ENCODE peak calls at places on chromosomes 12 and 14, in six cellular contexts. S is breast epithelium, Q is stomach, H is transverse colon, C is spleen, L is K562. O is an unnamed sample.

GRCh38 chr12:18849080-18849479 is 111.2 kb downstream of the CAPZA3 start:
- DNase-seq in S (no peak), Q (no peak), H (no peak), C (no peak), L (no peak), O (no peak)

GRCh38 chr12:109269428-109269827 is 39.7 kb downstream of the FOXN4 start:
- DNase-seq in S (no peak), Q (no peak), H (no peak), C (no peak), L (no peak), O (no peak)

GRCh38 chr12:121293603-121294002 is 2.9 kb downstream of the CAMKK2 start:
- DNase-seq in S (no peak), Q (no peak), H (no peak), C (no peak), L (no peak), O (no peak)

GRCh38 chr14:51546099-51546498 is 105.6 kb upstream of the FRMD6 start:
- DNase-seq in S (no peak), Q (no peak), H (no peak), C (no peak), L (no peak), O (no peak)

GRCh38 chr12:130303781-130304180 is 33.9 kb upstream of the PIWIL1 start:
- DNase-seq in S (no peak), Q (no peak), H (no peak), C (no peak), L (no peak), O (no peak)

GRCh38 chr14:64293976-64294671 is at the start of gene ESR2:
- DNase-seq in S (no peak), Q (peak), H (peak), C (peak), L (peak), O (no peak)

GRCh38 chr12:78157199-78157598 is 326.5 kb downstream of the NAV3 start:
- DNase-seq in S (no peak), Q (no peak), H (no peak), C (no peak), L (no peak), O (no peak)

GRCh38 chr12:132489078-132489601 is 811 bp upstream of the FBRSL1 start:
- DNase-seq in S (no peak), Q (peak), H (peak), C (peak), L (peak), O (no peak)

GRCh38 chr12:58491296-58491695 is 429.0 kb downstream of the LRIG3 start:
- DNase-seq in S (no peak), Q (no peak), H (no peak), C (no peak), L (no peak), O (no peak)

GRCh38 chr14:58866386-58866785 is 228.6 kb downstream of the DACT1 start:
- DNase-seq in S (no peak), Q (no peak), H (no peak), C (no peak), L (no peak), O (no peak)
- TF ChIP-seq CTCF in S (no peak), Q (no peak), H (no peak), C (no peak), L (no peak), O (no peak)

DNA sequence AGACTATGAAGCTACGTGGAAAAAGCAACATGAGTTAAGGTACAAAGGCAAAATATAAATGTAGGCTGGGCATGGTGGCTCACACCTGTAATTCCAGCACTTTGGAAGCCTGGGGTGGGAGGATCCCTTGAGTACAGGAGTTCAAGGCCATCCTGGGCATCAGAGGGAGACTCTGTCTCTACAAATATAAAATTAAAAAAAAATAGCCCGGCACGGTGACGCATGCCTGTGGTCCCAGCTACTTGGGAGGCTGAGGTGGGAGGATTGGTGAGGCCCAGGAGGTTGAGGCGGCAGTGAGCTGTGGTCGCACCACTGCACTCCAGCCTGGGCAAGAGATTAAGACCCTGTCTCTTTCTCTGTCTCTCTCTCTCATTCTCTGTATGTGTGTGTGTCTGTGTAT is 4.0 kb upstream of the VPS37B start:
- DNase-seq in S (no peak), Q (no peak), H (no peak), C (no peak), L (no peak), O (peak)
- TF ChIP-seq POLR2AphosphoS5 in S (no peak), Q (no peak), H (no peak), C (no peak), L (no peak), O (no peak)

GRCh38 chr14:52546318-52546670 is 6.0 kb downstream of the TXNDC16 start:
- DNase-seq in S (no peak), Q (no peak), H (no peak), C (no peak), L (no peak), O (no peak)
- TF ChIP-seq CTCF in S (no peak), Q (no peak), H (no peak), C (no peak), L (no peak), O (no peak)

DNA sequence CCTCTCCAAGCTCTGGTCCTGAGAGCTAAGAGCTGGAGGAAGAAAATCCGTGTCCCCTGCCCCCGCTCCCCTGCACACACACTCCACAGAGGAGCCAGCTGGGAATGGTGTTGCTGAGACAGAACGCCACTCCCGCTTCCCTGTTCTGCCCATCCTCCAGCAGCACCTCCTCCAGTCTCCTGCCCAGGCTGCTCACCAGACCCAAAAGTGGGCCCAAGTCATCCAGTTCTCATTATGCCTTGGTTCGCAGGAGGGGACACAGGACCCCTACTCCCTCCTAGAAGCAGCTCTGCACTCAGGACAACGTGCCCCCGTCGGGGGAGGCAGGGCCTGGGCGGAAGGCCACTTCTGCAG is 861 bp upstream of the TRMT61A start:
- DNase-seq in S (no peak), Q (peak), H (peak), C (no peak), L (no peak), O (no peak)
- TF ChIP-seq POLR2AphosphoS5 in S (no peak), Q (no peak), H (peak), C (no peak), L (no peak), O (no peak)

DNA sequence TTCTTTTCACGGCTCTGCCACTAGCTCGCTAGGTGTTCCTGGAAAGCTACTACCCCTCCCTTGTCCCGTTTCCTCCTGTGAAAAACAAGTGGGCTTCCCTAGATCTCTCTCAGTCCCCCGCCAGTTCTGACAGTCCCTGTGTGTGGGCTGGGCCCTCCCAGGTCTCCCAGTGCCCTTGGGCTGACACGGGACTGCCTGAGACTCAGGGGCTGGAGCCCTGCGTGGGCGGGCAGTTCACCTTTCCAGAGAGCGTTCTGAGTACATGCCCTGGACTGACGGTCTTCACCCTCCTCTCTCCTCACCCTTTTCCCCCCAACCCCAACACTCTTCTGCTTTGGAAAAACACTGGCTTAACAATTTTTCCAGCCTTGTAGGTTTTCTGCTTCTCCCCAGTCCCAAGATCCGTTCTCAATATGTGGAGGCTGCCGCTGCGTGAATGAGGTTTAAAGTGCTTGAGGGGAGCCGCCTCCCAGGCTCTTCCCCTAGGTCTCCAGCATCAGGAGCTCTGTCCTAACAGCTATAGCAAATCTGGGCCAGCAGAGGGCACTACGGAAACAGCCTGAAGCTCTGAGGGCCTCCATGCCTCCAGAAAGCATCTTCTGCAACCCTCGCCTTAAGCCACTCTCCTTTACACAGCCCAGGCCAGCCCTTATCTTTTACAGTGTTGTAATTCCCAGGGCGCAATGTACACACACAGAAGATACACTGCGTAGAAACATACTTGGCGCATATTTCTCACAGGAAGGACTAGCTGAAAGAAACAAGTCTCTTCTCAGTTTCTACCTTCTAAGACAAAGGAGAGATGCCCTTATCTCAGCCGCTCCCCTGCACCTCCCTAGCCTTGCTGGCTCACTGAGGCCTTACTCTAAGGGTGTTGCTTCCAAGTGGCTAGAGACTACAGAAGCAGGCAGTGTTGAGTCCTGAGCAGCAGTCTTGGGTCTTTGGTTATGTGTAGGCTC is 10.4 kb upstream of the DCD start:
- DNase-seq in S (no peak), Q (peak), H (peak), C (no peak), L (peak), O (no peak)
- TF ChIP-seq CTCF in S (no peak), Q (no peak), H (peak), C (no peak), L (peak), O (no peak)

DNA sequence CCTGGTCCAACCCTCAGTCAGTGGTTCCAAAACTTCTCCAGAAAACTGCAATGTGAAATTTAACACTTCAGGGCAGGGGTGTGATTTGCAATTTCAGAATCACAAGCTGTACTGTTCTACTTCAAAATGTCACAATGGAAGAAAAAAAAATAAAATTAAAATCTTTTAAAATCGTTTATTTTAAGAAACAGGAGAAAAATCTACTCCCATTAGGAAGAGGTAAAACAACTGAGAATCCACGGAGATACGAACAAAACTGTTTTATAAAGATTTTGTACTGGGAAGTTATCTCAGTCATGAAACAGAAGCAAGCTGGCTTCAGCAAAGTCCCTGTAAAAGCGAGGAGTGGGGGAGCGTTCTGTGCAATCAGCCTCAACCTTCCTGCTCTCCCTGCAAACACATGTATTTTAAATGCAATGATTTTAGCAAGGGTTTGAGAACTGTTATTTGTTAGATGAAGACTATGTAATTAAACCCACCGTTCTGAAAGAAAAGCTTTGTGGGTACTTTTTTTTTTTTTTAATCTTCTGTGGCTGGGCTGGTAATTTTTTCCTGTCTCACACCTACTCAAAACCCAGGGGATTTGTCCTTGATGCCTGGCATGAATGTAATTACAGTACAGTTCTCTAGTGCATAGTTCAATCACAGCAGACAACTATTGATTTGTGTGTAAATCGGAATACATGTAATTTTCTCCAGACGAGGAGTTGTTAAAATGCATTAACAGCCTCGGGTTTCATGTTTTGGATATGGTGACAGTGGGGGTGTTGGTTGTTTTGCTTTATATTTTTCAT is 153.8 kb downstream of the PHLDA1 start:
- DNase-seq in S (no peak), Q (no peak), H (no peak), C (no peak), L (no peak), O (no peak)
- TF ChIP-seq POLR2AphosphoS5 in S (no peak), Q (no peak), H (no peak), C (no peak), L (no peak), O (no peak)

GRCh38 chr14:105067969-105068301 is 2.7 kb upstream of the GPR132 start:
- DNase-seq in S (no peak), Q (no peak), H (no peak), C (peak), L (no peak), O (peak)

GRCh38 chr14:105065280-105066228 is at the start of gene GPR132:
- DNase-seq in S (peak), Q (peak), H (peak), C (peak), L (peak), O (peak)

GRCh38 chr14:105064721-105065143 is 498 bp downstream of the GPR132 start:
- DNase-seq in S (no peak), Q (no peak), H (peak), C (peak), L (no peak), O (peak)

GRCh38 chr14:105067140-105067968 is 2.1 kb upstream of the GPR132 start:
- DNase-seq in S (no peak), Q (no peak), H (no peak), C (peak), L (no peak), O (no peak)

GRCh38 chr14:105066285-105067071 is 1.2 kb upstream of the GPR132 start:
- DNase-seq in S (no peak), Q (no peak), H (no peak), C (peak), L (no peak), O (peak)
- TF ChIP-seq CTCF in S (no peak), Q (no peak), H (no peak), C (no peak), L (no peak), O (no peak)

O was measured in suprapubic skin.